ENCODE peak calls at places on chromosome 21, in seven cellular contexts. One of them, this sample, is unnamed.

GRCh38 chr21:30434033-30434631 is 4.1 kb downstream of the KRTAP13-4 start:
- DNase-seq in MG63: peak; percentile 9
- DNase-seq in heart left ventricle: peak; percentile 7
- DNase-seq in AG09309: no peak
- DNase-seq in A549: peak; percentile 32
- DNase-seq in left ventricle myocardium inferior: no peak
- DNase-seq in aorta: no peak
- DNase-seq in this sample: no peak

GRCh38 chr21:37564341-37564923 is 197.9 kb downstream of the DYRK1A start:
- DNase-seq in MG63: peak; percentile 98
- DNase-seq in heart left ventricle: peak; percentile 77
- DNase-seq in AG09309: peak; percentile 94
- DNase-seq in A549: peak; percentile 96
- DNase-seq in left ventricle myocardium inferior: peak; percentile 66
- DNase-seq in aorta: peak; percentile 91
- DNase-seq in this sample: peak; percentile 74

GRCh38 chr21:33578959-33579542 is 9.4 kb downstream of the DONSON start:
- DNase-seq in MG63: no peak
- DNase-seq in heart left ventricle: no peak
- DNase-seq in AG09309: no peak
- DNase-seq in A549: no peak
- DNase-seq in left ventricle myocardium inferior: no peak
- DNase-seq in aorta: no peak
- DNase-seq in this sample: no peak

GRCh38 chr21:33069994-33070811 is at the start of gene OLIG1:
- DNase-seq in MG63: peak; percentile 68
- DNase-seq in heart left ventricle: no peak
- DNase-seq in AG09309: no peak
- DNase-seq in A549: peak; percentile 55
- DNase-seq in left ventricle myocardium inferior: peak; percentile 67
- DNase-seq in aorta: no peak
- DNase-seq in this sample: no peak

GRCh38 chr21:34072145-34073031 is 990 bp upstream of the MRPS6 start:
- DNase-seq in MG63: peak; percentile 79
- DNase-seq in heart left ventricle: no peak
- DNase-seq in AG09309: no peak
- DNase-seq in A549: no peak
- DNase-seq in left ventricle myocardium inferior: no peak
- DNase-seq in aorta: peak; percentile 80
- DNase-seq in this sample: peak; percentile 43

GRCh38 chr21:38992737-38993136 is 187.0 kb downstream of the ETS2 start:
- DNase-seq in MG63: no peak
- DNase-seq in heart left ventricle: no peak
- DNase-seq in AG09309: no peak
- DNase-seq in A549: no peak
- DNase-seq in left ventricle myocardium inferior: no peak
- DNase-seq in aorta: no peak
- DNase-seq in this sample: no peak

GRCh38 chr21:20814090-20814489 is 184.1 kb upstream of the NCAM2 start:
- DNase-seq in MG63: no peak
- DNase-seq in heart left ventricle: no peak
- DNase-seq in AG09309: no peak
- DNase-seq in A549: no peak
- DNase-seq in left ventricle myocardium inferior: no peak
- DNase-seq in aorta: no peak
- DNase-seq in this sample: no peak

GRCh38 chr21:31500976-31501375 is 156.9 kb upstream of the TIAM1 start:
- DNase-seq in MG63: no peak
- DNase-seq in heart left ventricle: no peak
- DNase-seq in AG09309: no peak
- DNase-seq in A549: no peak
- DNase-seq in left ventricle myocardium inferior: no peak
- DNase-seq in aorta: no peak
- DNase-seq in this sample: no peak

GRCh38 chr21:27397578-27397977 is 430.7 kb upstream of the ADAMTS5 start:
- DNase-seq in MG63: no peak
- DNase-seq in heart left ventricle: no peak
- DNase-seq in AG09309: no peak
- DNase-seq in A549: no peak
- DNase-seq in left ventricle myocardium inferior: no peak
- DNase-seq in aorta: no peak
- DNase-seq in this sample: no peak

GRCh38 chr21:25457411-25457810 is 149.9 kb downstream of the MRPL39 start:
- DNase-seq in MG63: no peak
- DNase-seq in heart left ventricle: no peak
- DNase-seq in AG09309: no peak
- DNase-seq in A549: no peak
- DNase-seq in left ventricle myocardium inferior: no peak
- DNase-seq in aorta: no peak
- DNase-seq in this sample: no peak

GRCh38 chr21:38297193-38297592 is 40.4 kb downstream of the KCNJ15 start:
- DNase-seq in MG63: peak; percentile 96
- DNase-seq in heart left ventricle: no peak
- DNase-seq in AG09309: no peak
- DNase-seq in A549: no peak
- DNase-seq in left ventricle myocardium inferior: no peak
- DNase-seq in aorta: no peak
- DNase-seq in this sample: no peak

GRCh38 chr21:37547615-37547975 is 181.0 kb downstream of the DYRK1A start:
- DNase-seq in MG63: no peak
- DNase-seq in heart left ventricle: no peak
- DNase-seq in AG09309: no peak
- DNase-seq in A549: no peak
- DNase-seq in left ventricle myocardium inferior: no peak
- DNase-seq in aorta: no peak
- DNase-seq in this sample: no peak

GRCh38 chr21:38619865-38620513 is 121.7 kb upstream of the ERG start:
- DNase-seq in MG63: peak; percentile 85
- DNase-seq in heart left ventricle: peak; percentile 22
- DNase-seq in AG09309: peak; percentile 42
- DNase-seq in A549: no peak
- DNase-seq in left ventricle myocardium inferior: peak; percentile 64
- DNase-seq in aorta: peak; percentile 82
- DNase-seq in this sample: peak; percentile 53

GRCh38 chr21:43341349-43342163 is 85.4 kb downstream of the SIK1 start:
- DNase-seq in MG63: no peak
- DNase-seq in heart left ventricle: no peak
- DNase-seq in AG09309: no peak
- DNase-seq in A549: peak; percentile 89
- DNase-seq in left ventricle myocardium inferior: peak; percentile 38
- DNase-seq in aorta: no peak
- DNase-seq in this sample: no peak

GRCh38 chr21:31873275-31873695 is 465 bp downstream of the HUNK start:
- DNase-seq in MG63: peak; percentile 15
- DNase-seq in heart left ventricle: no peak
- DNase-seq in AG09309: no peak
- DNase-seq in A549: peak; percentile 5
- DNase-seq in left ventricle myocardium inferior: no peak
- DNase-seq in aorta: no peak
- DNase-seq in this sample: no peak

GRCh38 chr21:44427241-44428120 is 27.8 kb upstream of the LRRC3 start:
- DNase-seq in MG63: no peak
- DNase-seq in heart left ventricle: no peak
- DNase-seq in AG09309: no peak
- DNase-seq in A549: no peak
- DNase-seq in left ventricle myocardium inferior: peak; percentile 11
- DNase-seq in aorta: peak; percentile 50
- DNase-seq in this sample: no peak

GRCh38 chr21:44424608-44425306 is 30.6 kb upstream of the LRRC3 start:
- DNase-seq in MG63: no peak
- DNase-seq in heart left ventricle: no peak
- DNase-seq in AG09309: no peak
- DNase-seq in A549: no peak
- DNase-seq in left ventricle myocardium inferior: peak; percentile 8
- DNase-seq in aorta: peak; percentile 41
- DNase-seq in this sample: no peak

GRCh38 chr21:44426663-44427191 is 28.6 kb upstream of the LRRC3 start:
- DNase-seq in MG63: no peak
- DNase-seq in heart left ventricle: no peak
- DNase-seq in AG09309: no peak
- DNase-seq in A549: no peak
- DNase-seq in left ventricle myocardium inferior: peak; percentile 3
- DNase-seq in aorta: peak; percentile 30
- DNase-seq in this sample: no peak

GRCh38 chr21:44425307-44425894 is 29.9 kb upstream of the LRRC3 start:
- DNase-seq in MG63: no peak
- DNase-seq in heart left ventricle: no peak
- DNase-seq in AG09309: no peak
- DNase-seq in A549: peak; percentile 39
- DNase-seq in left ventricle myocardium inferior: peak; percentile 10
- DNase-seq in aorta: peak; percentile 44
- DNase-seq in this sample: no peak

DNA sequence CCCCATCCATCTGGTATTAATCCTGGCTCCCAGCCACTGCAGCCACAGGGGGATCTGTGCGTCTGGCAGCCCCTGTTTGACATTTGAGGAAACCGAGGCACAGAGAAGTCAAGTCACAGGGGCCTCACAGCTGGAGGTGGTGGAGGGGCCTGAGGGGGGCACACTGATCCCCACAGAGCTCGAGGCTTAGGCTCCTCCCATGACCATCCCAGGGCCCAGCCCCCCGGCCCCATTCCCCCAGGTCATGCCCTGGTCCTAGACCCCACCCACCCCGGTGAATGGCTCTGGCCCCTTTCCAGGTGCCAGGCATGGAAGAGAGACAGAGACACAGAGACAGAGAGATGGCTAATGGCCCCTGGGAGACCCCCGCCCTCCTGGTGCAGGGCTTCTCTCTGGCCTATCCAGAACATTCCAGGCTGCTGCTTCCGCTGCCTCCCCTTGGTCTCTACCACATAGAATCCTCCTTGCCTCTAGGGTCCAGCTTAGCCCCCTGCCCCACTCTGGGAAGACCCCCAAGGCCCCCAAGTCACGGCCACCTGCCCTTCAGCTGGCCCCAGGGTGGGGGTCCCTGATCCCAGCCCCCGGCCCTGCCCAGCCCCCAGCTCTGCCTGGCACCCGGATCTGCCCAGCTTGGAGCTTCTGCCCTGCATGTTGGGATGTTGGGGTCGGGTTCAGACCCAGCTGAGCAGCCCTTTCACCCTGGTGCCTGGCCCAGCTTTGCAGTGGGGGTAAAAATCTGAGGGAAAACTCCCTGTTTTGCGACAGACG is 29.2 kb upstream of the LRRC3 start:
- DNase-seq in MG63: no peak
- DNase-seq in heart left ventricle: no peak
- DNase-seq in AG09309: no peak
- DNase-seq in A549: no peak
- DNase-seq in left ventricle myocardium inferior: peak; percentile 7
- DNase-seq in aorta: peak; percentile 38
- DNase-seq in this sample: no peak
- H3K4me3 ChIP-seq in MG63: no peak overlapping the region
- H3K4me3 ChIP-seq in heart left ventricle: no peak overlapping the region
- H3K4me3 ChIP-seq in AG09309: no peak overlapping the region
- H3K4me3 ChIP-seq in A549: peak overlapping the region; percentile 48
- H3K4me3 ChIP-seq in left ventricle myocardium inferior: peak overlapping the region; percentile 47
- H3K4me3 ChIP-seq in aorta: no peak overlapping the region
- H3K4me3 ChIP-seq in this sample: no peak overlapping the region

GRCh38 chr21:42121792-42122191 is 50.7 kb downstream of the UMODL1 start:
- DNase-seq in MG63: peak; percentile 49
- DNase-seq in heart left ventricle: no peak
- DNase-seq in AG09309: no peak
- DNase-seq in A549: no peak
- DNase-seq in left ventricle myocardium inferior: no peak
- DNase-seq in aorta: peak; percentile 27
- DNase-seq in this sample: no peak

GRCh38 chr21:42120904-42121535 is 49.9 kb downstream of the UMODL1 start:
- DNase-seq in MG63: no peak
- DNase-seq in heart left ventricle: no peak
- DNase-seq in AG09309: no peak
- DNase-seq in A549: no peak
- DNase-seq in left ventricle myocardium inferior: no peak
- DNase-seq in aorta: no peak
- DNase-seq in this sample: no peak

GRCh38 chr21:42122808-42123207 is 51.7 kb downstream of the UMODL1 start:
- DNase-seq in MG63: no peak
- DNase-seq in heart left ventricle: no peak
- DNase-seq in AG09309: no peak
- DNase-seq in A549: no peak
- DNase-seq in left ventricle myocardium inferior: no peak
- DNase-seq in aorta: peak; percentile 30
- DNase-seq in this sample: no peak

GRCh38 chr21:42123509-42123908 is 52.4 kb downstream of the UMODL1 start:
- DNase-seq in MG63: no peak
- DNase-seq in heart left ventricle: no peak
- DNase-seq in AG09309: no peak
- DNase-seq in A549: no peak
- DNase-seq in left ventricle myocardium inferior: no peak
- DNase-seq in aorta: no peak
- DNase-seq in this sample: no peak

DNA sequence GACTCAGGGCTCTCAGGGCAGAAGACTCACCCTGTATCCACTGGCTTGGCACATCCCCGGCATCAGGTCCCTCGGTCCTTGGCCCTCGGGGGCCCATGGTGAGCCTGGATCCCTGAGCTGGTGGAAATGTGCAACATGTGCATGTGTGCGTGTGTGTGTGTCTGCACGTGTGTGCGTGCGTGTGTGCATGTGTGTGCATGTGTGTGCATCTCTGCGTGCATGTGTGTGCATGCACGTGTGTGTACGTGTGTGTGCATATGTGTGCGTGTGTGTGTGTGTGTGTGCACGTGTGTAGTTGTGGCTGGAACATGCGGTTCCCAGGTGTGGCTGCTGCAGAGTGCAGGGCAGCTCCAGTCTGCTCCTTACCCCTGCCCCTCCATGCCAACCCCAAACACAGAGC is 51.3 kb downstream of the UMODL1 start:
- DNase-seq in MG63: no peak
- DNase-seq in heart left ventricle: no peak
- DNase-seq in AG09309: no peak
- DNase-seq in A549: no peak
- DNase-seq in left ventricle myocardium inferior: no peak
- DNase-seq in aorta: peak; percentile 12
- DNase-seq in this sample: no peak
- H3K4me3 ChIP-seq in MG63: no peak overlapping the region
- H3K4me3 ChIP-seq in heart left ventricle: no peak overlapping the region
- H3K4me3 ChIP-seq in AG09309: no peak overlapping the region
- H3K4me3 ChIP-seq in A549: no peak overlapping the region
- H3K4me3 ChIP-seq in left ventricle myocardium inferior: no peak overlapping the region
- H3K4me3 ChIP-seq in aorta: no peak overlapping the region
- H3K4me3 ChIP-seq in this sample: no peak overlapping the region

GRCh38 chr21:41445465-41445862 is 19.4 kb downstream of the MX1 start:
- DNase-seq in MG63: no peak
- DNase-seq in heart left ventricle: no peak
- DNase-seq in AG09309: no peak
- DNase-seq in A549: no peak
- DNase-seq in left ventricle myocardium inferior: no peak
- DNase-seq in aorta: no peak
- DNase-seq in this sample: no peak
- H3K4me3 ChIP-seq in MG63: no peak overlapping the region
- H3K4me3 ChIP-seq in heart left ventricle: no peak overlapping the region
- H3K4me3 ChIP-seq in AG09309: no peak overlapping the region
- H3K4me3 ChIP-seq in A549: no peak overlapping the region
- H3K4me3 ChIP-seq in left ventricle myocardium inferior: no peak overlapping the region
- H3K4me3 ChIP-seq in aorta: no peak overlapping the region
- H3K4me3 ChIP-seq in this sample: no peak overlapping the region

DNA sequence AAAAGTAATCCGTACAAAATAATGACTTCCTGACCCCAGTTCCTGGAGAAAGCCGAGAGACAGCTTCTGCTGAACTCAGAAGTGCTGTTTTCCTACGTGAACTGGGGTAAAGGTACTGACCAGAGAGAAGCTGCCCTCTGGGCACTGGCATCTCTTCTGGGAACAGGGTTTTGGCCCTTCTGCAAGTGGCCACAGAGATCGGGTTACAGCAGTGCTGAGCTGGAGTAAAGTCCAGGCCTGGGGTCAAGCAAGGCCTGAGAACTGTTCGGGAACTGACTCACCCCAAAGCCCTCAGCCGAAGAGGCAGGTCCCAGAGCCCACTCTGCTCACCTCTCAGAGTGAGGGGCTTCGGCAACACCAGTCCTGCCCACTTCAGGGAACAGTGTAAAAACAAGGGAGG is 177.2 kb upstream of the RUNX1 start:
- DNase-seq in MG63: peak; percentile 61
- DNase-seq in heart left ventricle: no peak
- DNase-seq in AG09309: no peak
- DNase-seq in A549: no peak
- DNase-seq in left ventricle myocardium inferior: no peak
- DNase-seq in aorta: no peak
- DNase-seq in this sample: no peak
- H3K4me3 ChIP-seq in MG63: no peak overlapping the region
- H3K4me3 ChIP-seq in heart left ventricle: no peak overlapping the region
- H3K4me3 ChIP-seq in AG09309: no peak overlapping the region
- H3K4me3 ChIP-seq in A549: no peak overlapping the region
- H3K4me3 ChIP-seq in left ventricle myocardium inferior: no peak overlapping the region
- H3K4me3 ChIP-seq in aorta: no peak overlapping the region
- H3K4me3 ChIP-seq in this sample: no peak overlapping the region